ENCODE peak calls at places on chromosomes 1 and 21, in nine cellular contexts. One of them, this sample, is unnamed.

GRCh38 chr1:3691421-3692204 is 39.3 kb downstream of the TP73 start:
- DNase-seq in heart right ventricle: no peak
- DNase-seq in psoas muscle: no peak
- DNase-seq in IMR-90: no peak
- DNase-seq in uterus: no peak
- DNase-seq in CD8-positive, alpha-beta T cell: no peak
- DNase-seq in choroid plexus epithelial cell: no peak
- DNase-seq in BJ: no peak
- DNase-seq in LNCaP clone FGC: no peak
- DNase-seq in this sample: no peak

GRCh38 chr1:47772960-47773682 is 224.1 kb downstream of the TRABD2B start:
- DNase-seq in heart right ventricle: no peak
- DNase-seq in psoas muscle: no peak
- DNase-seq in IMR-90: no peak
- DNase-seq in uterus: no peak
- DNase-seq in CD8-positive, alpha-beta T cell: no peak
- DNase-seq in choroid plexus epithelial cell: no peak
- DNase-seq in BJ: no peak
- DNase-seq in LNCaP clone FGC: no peak
- DNase-seq in this sample: no peak

GRCh38 chr1:20935717-20936116 is 148.6 kb upstream of the HP1BP3 start:
- DNase-seq in heart right ventricle: no peak
- DNase-seq in psoas muscle: no peak
- DNase-seq in IMR-90: no peak
- DNase-seq in uterus: no peak
- DNase-seq in CD8-positive, alpha-beta T cell: no peak
- DNase-seq in choroid plexus epithelial cell: no peak
- DNase-seq in BJ: no peak
- DNase-seq in LNCaP clone FGC: no peak
- DNase-seq in this sample: no peak

GRCh38 chr1:236534164-236534651 is 10.4 kb downstream of the LGALS8 start:
- DNase-seq in heart right ventricle: no peak
- DNase-seq in psoas muscle: no peak
- DNase-seq in IMR-90: peak
- DNase-seq in uterus: no peak
- DNase-seq in CD8-positive, alpha-beta T cell: no peak
- DNase-seq in choroid plexus epithelial cell: peak
- DNase-seq in BJ: no peak
- DNase-seq in LNCaP clone FGC: no peak
- DNase-seq in this sample: no peak

GRCh38 chr1:119186471-119186870 is 46.0 kb upstream of the WARS2 start:
- DNase-seq in heart right ventricle: no peak
- DNase-seq in psoas muscle: no peak
- DNase-seq in IMR-90: peak
- DNase-seq in uterus: no peak
- DNase-seq in CD8-positive, alpha-beta T cell: no peak
- DNase-seq in choroid plexus epithelial cell: no peak
- DNase-seq in BJ: no peak
- DNase-seq in LNCaP clone FGC: no peak
- DNase-seq in this sample: no peak

GRCh38 chr1:85585845-85586244 is 5.3 kb downstream of the CCN1 start:
- DNase-seq in heart right ventricle: no peak
- DNase-seq in psoas muscle: no peak
- DNase-seq in IMR-90: peak
- DNase-seq in uterus: peak
- DNase-seq in CD8-positive, alpha-beta T cell: no peak
- DNase-seq in choroid plexus epithelial cell: peak
- DNase-seq in BJ: no peak
- DNase-seq in LNCaP clone FGC: no peak
- DNase-seq in this sample: no peak

GRCh38 chr1:197787056-197787455 is 11.8 kb upstream of the DENND1B start:
- DNase-seq in heart right ventricle: no peak
- DNase-seq in psoas muscle: no peak
- DNase-seq in IMR-90: peak
- DNase-seq in uterus: no peak
- DNase-seq in CD8-positive, alpha-beta T cell: no peak
- DNase-seq in choroid plexus epithelial cell: no peak
- DNase-seq in BJ: no peak
- DNase-seq in LNCaP clone FGC: no peak
- DNase-seq in this sample: no peak

GRCh38 chr1:244092293-244093264 is 41.5 kb downstream of the ZBTB18 start:
- DNase-seq in heart right ventricle: no peak
- DNase-seq in psoas muscle: no peak
- DNase-seq in IMR-90: peak
- DNase-seq in uterus: no peak
- DNase-seq in CD8-positive, alpha-beta T cell: no peak
- DNase-seq in choroid plexus epithelial cell: peak
- DNase-seq in BJ: peak
- DNase-seq in LNCaP clone FGC: no peak
- DNase-seq in this sample: peak

GRCh38 chr1:181083842-181084605 is 4.5 kb upstream of the IER5 start:
- DNase-seq in heart right ventricle: peak
- DNase-seq in psoas muscle: peak
- DNase-seq in IMR-90: no peak
- DNase-seq in uterus: peak
- DNase-seq in CD8-positive, alpha-beta T cell: peak
- DNase-seq in choroid plexus epithelial cell: peak
- DNase-seq in BJ: no peak
- DNase-seq in LNCaP clone FGC: no peak
- DNase-seq in this sample: no peak

GRCh38 chr21:39098696-39099111 is 84.5 kb downstream of the PSMG1 start:
- DNase-seq in heart right ventricle: no peak
- DNase-seq in psoas muscle: no peak
- DNase-seq in IMR-90: no peak
- DNase-seq in uterus: no peak
- DNase-seq in CD8-positive, alpha-beta T cell: no peak
- DNase-seq in choroid plexus epithelial cell: no peak
- DNase-seq in BJ: no peak
- DNase-seq in LNCaP clone FGC: no peak
- DNase-seq in this sample: no peak

GRCh38 chr1:244012232-244012631 is 38.9 kb upstream of the ZBTB18 start:
- DNase-seq in heart right ventricle: peak
- DNase-seq in psoas muscle: no peak
- DNase-seq in IMR-90: peak
- DNase-seq in uterus: no peak
- DNase-seq in CD8-positive, alpha-beta T cell: no peak
- DNase-seq in choroid plexus epithelial cell: peak
- DNase-seq in BJ: peak
- DNase-seq in LNCaP clone FGC: peak
- DNase-seq in this sample: peak

GRCh38 chr1:234760303-234760723 is 150.3 kb upstream of the IRF2BP2 start:
- DNase-seq in heart right ventricle: no peak
- DNase-seq in psoas muscle: no peak
- DNase-seq in IMR-90: no peak
- DNase-seq in uterus: no peak
- DNase-seq in CD8-positive, alpha-beta T cell: no peak
- DNase-seq in choroid plexus epithelial cell: no peak
- DNase-seq in BJ: no peak
- DNase-seq in LNCaP clone FGC: no peak
- DNase-seq in this sample: no peak

GRCh38 chr1:204672069-204672468 is 13.5 kb downstream of the LRRN2 start:
- DNase-seq in heart right ventricle: no peak
- DNase-seq in psoas muscle: no peak
- DNase-seq in IMR-90: no peak
- DNase-seq in uterus: no peak
- DNase-seq in CD8-positive, alpha-beta T cell: no peak
- DNase-seq in choroid plexus epithelial cell: no peak
- DNase-seq in BJ: no peak
- DNase-seq in LNCaP clone FGC: no peak
- DNase-seq in this sample: no peak

GRCh38 chr1:107941123-107941522 is 23.9 kb downstream of the VAV3 start:
- DNase-seq in heart right ventricle: peak
- DNase-seq in psoas muscle: no peak
- DNase-seq in IMR-90: no peak
- DNase-seq in uterus: no peak
- DNase-seq in CD8-positive, alpha-beta T cell: no peak
- DNase-seq in choroid plexus epithelial cell: peak
- DNase-seq in BJ: peak
- DNase-seq in LNCaP clone FGC: no peak
- DNase-seq in this sample: no peak

GRCh38 chr1:231062500-231063270 is 22.6 kb upstream of the FAM89A start:
- DNase-seq in heart right ventricle: no peak
- DNase-seq in psoas muscle: no peak
- DNase-seq in IMR-90: peak
- DNase-seq in uterus: no peak
- DNase-seq in CD8-positive, alpha-beta T cell: no peak
- DNase-seq in choroid plexus epithelial cell: peak
- DNase-seq in BJ: no peak
- DNase-seq in LNCaP clone FGC: no peak
- DNase-seq in this sample: no peak

GRCh38 chr1:14924012-14924452 is 229.5 kb upstream of the TMEM51 start:
- DNase-seq in heart right ventricle: peak
- DNase-seq in psoas muscle: peak
- DNase-seq in IMR-90: peak
- DNase-seq in uterus: peak
- DNase-seq in CD8-positive, alpha-beta T cell: no peak
- DNase-seq in choroid plexus epithelial cell: peak
- DNase-seq in BJ: no peak
- DNase-seq in LNCaP clone FGC: no peak
- DNase-seq in this sample: no peak

GRCh38 chr1:179303173-179303572 is 9.6 kb downstream of the SOAT1 start:
- DNase-seq in heart right ventricle: no peak
- DNase-seq in psoas muscle: no peak
- DNase-seq in IMR-90: no peak
- DNase-seq in uterus: no peak
- DNase-seq in CD8-positive, alpha-beta T cell: no peak
- DNase-seq in choroid plexus epithelial cell: no peak
- DNase-seq in BJ: no peak
- DNase-seq in LNCaP clone FGC: no peak
- DNase-seq in this sample: no peak

GRCh38 chr1:181061891-181062777 is 26.4 kb upstream of the IER5 start:
- DNase-seq in heart right ventricle: peak
- DNase-seq in psoas muscle: peak
- DNase-seq in IMR-90: no peak
- DNase-seq in uterus: no peak
- DNase-seq in CD8-positive, alpha-beta T cell: no peak
- DNase-seq in choroid plexus epithelial cell: no peak
- DNase-seq in BJ: no peak
- DNase-seq in LNCaP clone FGC: no peak
- DNase-seq in this sample: no peak

GRCh38 chr1:159945483-159946241 is at the start of gene IGSF9:
- DNase-seq in heart right ventricle: peak
- DNase-seq in psoas muscle: peak
- DNase-seq in IMR-90: peak
- DNase-seq in uterus: peak
- DNase-seq in CD8-positive, alpha-beta T cell: peak
- DNase-seq in choroid plexus epithelial cell: peak
- DNase-seq in BJ: no peak
- DNase-seq in LNCaP clone FGC: peak
- DNase-seq in this sample: no peak

DNA sequence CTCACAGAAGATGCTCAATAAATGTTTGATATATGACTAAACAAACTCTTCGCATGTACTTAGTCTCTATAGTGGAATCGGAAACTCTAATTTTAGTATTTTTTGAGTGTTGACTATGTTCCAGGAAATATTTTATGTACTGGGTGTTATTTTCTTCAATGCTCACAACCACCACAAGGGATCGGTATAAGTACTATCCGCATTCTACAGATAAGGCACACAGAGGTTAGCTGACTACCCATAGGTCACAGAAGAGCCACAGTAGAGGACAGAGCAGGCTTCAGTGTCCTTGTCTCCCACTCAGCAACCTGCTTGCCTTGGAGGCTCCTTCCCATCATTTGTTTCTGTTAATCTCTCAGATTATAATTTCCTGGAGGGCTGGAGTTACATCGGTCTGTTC is 451.3 kb downstream of the OMA1 start:
- DNase-seq in heart right ventricle: no peak
- DNase-seq in psoas muscle: no peak
- DNase-seq in IMR-90: no peak
- DNase-seq in uterus: no peak
- DNase-seq in CD8-positive, alpha-beta T cell: no peak
- DNase-seq in choroid plexus epithelial cell: no peak
- DNase-seq in BJ: no peak
- DNase-seq in LNCaP clone FGC: no peak
- DNase-seq in this sample: no peak
- TF ChIP-seq CTCF in heart right ventricle: no peak
- TF ChIP-seq CTCF in psoas muscle: no peak
- TF ChIP-seq CTCF in IMR-90: no peak
- TF ChIP-seq CTCF in uterus: no peak
- TF ChIP-seq CTCF in CD8-positive, alpha-beta T cell: no peak
- TF ChIP-seq CTCF in choroid plexus epithelial cell: no peak
- TF ChIP-seq CTCF in BJ: no peak
- TF ChIP-seq CTCF in LNCaP clone FGC: no peak
- TF ChIP-seq CTCF in this sample: no peak

GRCh38 chr1:10353282-10353681 is 45.6 kb upstream of the PGD start:
- DNase-seq in heart right ventricle: no peak
- DNase-seq in psoas muscle: no peak
- DNase-seq in IMR-90: no peak
- DNase-seq in uterus: no peak
- DNase-seq in CD8-positive, alpha-beta T cell: no peak
- DNase-seq in choroid plexus epithelial cell: peak
- DNase-seq in BJ: no peak
- DNase-seq in LNCaP clone FGC: no peak
- DNase-seq in this sample: no peak

DNA sequence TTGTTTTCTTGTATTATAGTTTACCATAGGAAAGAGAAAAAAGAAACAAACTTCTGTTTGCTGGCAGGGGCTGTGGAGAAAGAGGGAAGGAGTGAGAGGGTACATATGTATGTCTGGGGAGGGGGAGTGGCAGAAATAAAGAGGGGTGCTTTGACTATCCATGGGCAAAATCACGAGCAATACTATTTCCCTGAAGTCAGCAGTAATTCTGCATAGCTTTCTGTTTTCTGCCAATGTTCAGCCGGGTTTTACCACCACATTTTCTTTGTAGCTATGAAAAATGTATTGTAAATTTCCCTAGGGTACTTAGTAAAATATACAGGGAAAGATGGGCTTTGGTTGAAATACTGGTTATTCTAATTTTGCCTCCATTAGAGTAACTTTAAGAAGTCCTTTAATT is 45.2 kb upstream of the PGD start:
- DNase-seq in heart right ventricle: no peak
- DNase-seq in psoas muscle: no peak
- DNase-seq in IMR-90: no peak
- DNase-seq in uterus: no peak
- DNase-seq in CD8-positive, alpha-beta T cell: no peak
- DNase-seq in choroid plexus epithelial cell: no peak
- DNase-seq in BJ: no peak
- DNase-seq in LNCaP clone FGC: no peak
- DNase-seq in this sample: no peak
- H3K4me3 ChIP-seq in heart right ventricle: no peak
- H3K4me3 ChIP-seq in psoas muscle: no peak
- H3K4me3 ChIP-seq in IMR-90: no peak
- H3K4me3 ChIP-seq in uterus: no peak
- H3K4me3 ChIP-seq in CD8-positive, alpha-beta T cell: no peak
- H3K4me3 ChIP-seq in choroid plexus epithelial cell: no peak
- H3K4me3 ChIP-seq in BJ: no peak
- H3K4me3 ChIP-seq in LNCaP clone FGC: no peak
- H3K4me3 ChIP-seq in this sample: no peak

GRCh38 chr1:175073633-175074032 is 6.0 kb downstream of the TNN start:
- DNase-seq in heart right ventricle: no peak
- DNase-seq in psoas muscle: no peak
- DNase-seq in IMR-90: no peak
- DNase-seq in uterus: no peak
- DNase-seq in CD8-positive, alpha-beta T cell: no peak
- DNase-seq in choroid plexus epithelial cell: no peak
- DNase-seq in BJ: no peak
- DNase-seq in LNCaP clone FGC: no peak
- DNase-seq in this sample: no peak
- TF ChIP-seq CTCF in heart right ventricle: no peak
- TF ChIP-seq CTCF in psoas muscle: no peak
- TF ChIP-seq CTCF in IMR-90: no peak
- TF ChIP-seq CTCF in uterus: no peak
- TF ChIP-seq CTCF in CD8-positive, alpha-beta T cell: no peak
- TF ChIP-seq CTCF in choroid plexus epithelial cell: no peak
- TF ChIP-seq CTCF in BJ: no peak
- TF ChIP-seq CTCF in LNCaP clone FGC: no peak
- TF ChIP-seq CTCF in this sample: no peak

GRCh38 chr1:1599919-1600860 is at the start of gene FNDC10:
- DNase-seq in heart right ventricle: no peak
- DNase-seq in psoas muscle: no peak
- DNase-seq in IMR-90: no peak
- DNase-seq in uterus: no peak
- DNase-seq in CD8-positive, alpha-beta T cell: no peak
- DNase-seq in choroid plexus epithelial cell: no peak
- DNase-seq in BJ: no peak
- DNase-seq in LNCaP clone FGC: no peak
- DNase-seq in this sample: no peak
- H3K4me3 ChIP-seq in heart right ventricle: peak
- H3K4me3 ChIP-seq in psoas muscle: peak
- H3K4me3 ChIP-seq in IMR-90: peak
- H3K4me3 ChIP-seq in uterus: no peak
- H3K4me3 ChIP-seq in CD8-positive, alpha-beta T cell: no peak
- H3K4me3 ChIP-seq in choroid plexus epithelial cell: peak
- H3K4me3 ChIP-seq in BJ: peak
- H3K4me3 ChIP-seq in LNCaP clone FGC: peak
- H3K4me3 ChIP-seq in this sample: peak

This sample was measured in epithelial cell of proximal tubule.